ENCODE peak calls at places on chromosomes 16 and 17, in four cellular contexts. One of them, this sample, is unnamed.

GRCh38 chr16:87583453-87584131 is 18.7 kb upstream of the JPH3 start:
- DNase-seq in heart right ventricle: no peak
- DNase-seq in endodermal cell: no peak
- DNase-seq in stomach: no peak
- DNase-seq in this sample: no peak

GRCh38 chr16:23148513-23149266 is 562 bp downstream of the USP31 start:
- DNase-seq in stomach: peak; percentile 76
- DNase-seq in endodermal cell: peak; percentile 69
- DNase-seq in heart right ventricle: peak; percentile 85
- DNase-seq in this sample: no peak

GRCh38 chr16:14289692-14290340 is 218.7 kb downstream of the MRTFB start:
- DNase-seq in heart right ventricle: no peak
- DNase-seq in stomach: peak; percentile 21
- DNase-seq in endodermal cell: peak; percentile 82
- DNase-seq in this sample: no peak

GRCh38 chr16:65547799-65548446 is 426.1 kb upstream of the CDH11 start:
- DNase-seq in stomach: no peak
- DNase-seq in endodermal cell: peak; percentile 69
- DNase-seq in heart right ventricle: no peak
- DNase-seq in this sample: peak; percentile 80

GRCh38 chr17:12318614-12319266 is 298.1 kb downstream of the MAP2K4 start:
- DNase-seq in endodermal cell: no peak
- DNase-seq in stomach: no peak
- DNase-seq in heart right ventricle: no peak
- DNase-seq in this sample: no peak

GRCh38 chr16:12229759-12230594 is 253.4 kb downstream of the SNX29 start:
- DNase-seq in endodermal cell: no peak
- DNase-seq in stomach: no peak
- DNase-seq in heart right ventricle: no peak
- DNase-seq in this sample: peak; percentile 77

GRCh38 chr17:32529604-32530003 is 42.8 kb downstream of the CDK5R1 start:
- DNase-seq in endodermal cell: no peak
- DNase-seq in heart right ventricle: no peak
- DNase-seq in stomach: no peak
- DNase-seq in this sample: no peak

GRCh38 chr17:30380643-30381419 is 2.1 kb downstream of the CPD start:
- DNase-seq in stomach: no peak
- DNase-seq in endodermal cell: no peak
- DNase-seq in heart right ventricle: no peak
- DNase-seq in this sample: no peak

GRCh38 chr17:82973456-82974135 is 105.8 kb upstream of the METRNL start:
- DNase-seq in stomach: no peak
- DNase-seq in endodermal cell: peak; percentile 44
- DNase-seq in heart right ventricle: no peak
- DNase-seq in this sample: no peak

GRCh38 chr17:80163315-80163714 is 6.5 kb upstream of the CARD14 start:
- DNase-seq in stomach: no peak
- DNase-seq in endodermal cell: no peak
- DNase-seq in heart right ventricle: no peak
- DNase-seq in this sample: no peak

GRCh38 chr17:68052810-68053209 is 17.3 kb downstream of the KPNA2 start:
- DNase-seq in stomach: no peak
- DNase-seq in heart right ventricle: no peak
- DNase-seq in endodermal cell: no peak
- DNase-seq in this sample: no peak

GRCh38 chr17:73192219-73192893 is 499 bp upstream of the COG1 start:
- DNase-seq in stomach: peak; percentile 60
- DNase-seq in heart right ventricle: peak; percentile 73
- DNase-seq in endodermal cell: peak; percentile 93
- DNase-seq in this sample: no peak

GRCh38 chr17:45246861-45247428 is 14.9 kb downstream of the SPATA32 start:
- DNase-seq in heart right ventricle: no peak
- DNase-seq in stomach: no peak
- DNase-seq in endodermal cell: peak; percentile 94
- DNase-seq in this sample: no peak

GRCh38 chr17:50060951-50061712 is 5.2 kb downstream of the ITGA3 start:
- DNase-seq in endodermal cell: peak; percentile 47
- DNase-seq in heart right ventricle: peak; percentile 83
- DNase-seq in stomach: peak; percentile 76
- DNase-seq in this sample: no peak

GRCh38 chr17:76404976-76405563 is 20.7 kb downstream of the SPHK1 start:
- DNase-seq in endodermal cell: no peak
- DNase-seq in stomach: peak; percentile 32
- DNase-seq in heart right ventricle: peak; percentile 63
- DNase-seq in this sample: no peak

GRCh38 chr17:2943971-2944370 is 119.4 kb downstream of the OR1D5 start:
- DNase-seq in stomach: no peak
- DNase-seq in endodermal cell: peak; percentile 23
- DNase-seq in heart right ventricle: no peak
- DNase-seq in this sample: no peak

GRCh38 chr16:50351952-50352351 is 16.8 kb downstream of the BRD7 start:
- DNase-seq in endodermal cell: no peak
- DNase-seq in stomach: no peak
- DNase-seq in heart right ventricle: no peak
- DNase-seq in this sample: no peak

GRCh38 chr17:1026599-1026975 is 29.7 kb downstream of the TIMM22 start:
- DNase-seq in stomach: no peak
- DNase-seq in heart right ventricle: no peak
- DNase-seq in endodermal cell: no peak
- DNase-seq in this sample: no peak

GRCh38 chr17:10421946-10422542 is at the start of gene MYH8:
- DNase-seq in stomach: no peak
- DNase-seq in endodermal cell: no peak
- DNase-seq in heart right ventricle: no peak
- DNase-seq in this sample: no peak

GRCh38 chr17:75205793-75206163 is 299 bp downstream of the NUP85 start:
- DNase-seq in endodermal cell: no peak
- DNase-seq in heart right ventricle: no peak
- DNase-seq in stomach: no peak
- DNase-seq in this sample: no peak
- TF ChIP-seq CTCF in endodermal cell: peak; percentile 30
- TF ChIP-seq CTCF in heart right ventricle: no peak
- TF ChIP-seq CTCF in stomach: no peak
- TF ChIP-seq CTCF in this sample: peak; percentile 1

DNA sequence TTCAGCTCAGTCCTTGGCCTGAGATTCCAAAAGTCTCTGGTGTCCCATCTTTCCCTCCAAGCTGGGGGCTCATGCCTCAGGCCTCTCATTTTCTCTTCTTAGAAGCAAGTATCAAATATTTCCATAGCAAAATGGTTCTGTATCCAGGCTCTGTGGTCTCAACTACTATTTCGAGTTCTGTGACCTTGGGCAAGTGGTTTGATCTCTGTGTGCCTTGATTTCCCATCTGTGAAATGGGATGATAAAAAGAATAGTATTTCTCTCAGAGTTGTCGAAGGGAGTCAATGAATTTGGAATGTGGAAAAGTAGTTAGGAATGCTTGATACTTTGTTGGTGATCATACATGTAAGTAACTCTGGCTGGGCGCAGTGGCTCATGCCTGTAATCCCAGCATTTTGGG is 6.4 kb downstream of the SYT17 start:
- DNase-seq in endodermal cell: no peak
- DNase-seq in heart right ventricle: no peak
- DNase-seq in stomach: no peak
- DNase-seq in this sample: no peak
- H3K27me3 ChIP-seq in endodermal cell: peaks cover 6% of the 10 kb centered on the region
- H3K27me3 ChIP-seq in heart right ventricle: peaks cover 13% of the 10 kb centered on the region
- H3K27me3 ChIP-seq in stomach: no peaks in the 10 kb centered on the region
- H3K27me3 ChIP-seq in this sample: peaks cover 14% of the 10 kb centered on the region

DNA sequence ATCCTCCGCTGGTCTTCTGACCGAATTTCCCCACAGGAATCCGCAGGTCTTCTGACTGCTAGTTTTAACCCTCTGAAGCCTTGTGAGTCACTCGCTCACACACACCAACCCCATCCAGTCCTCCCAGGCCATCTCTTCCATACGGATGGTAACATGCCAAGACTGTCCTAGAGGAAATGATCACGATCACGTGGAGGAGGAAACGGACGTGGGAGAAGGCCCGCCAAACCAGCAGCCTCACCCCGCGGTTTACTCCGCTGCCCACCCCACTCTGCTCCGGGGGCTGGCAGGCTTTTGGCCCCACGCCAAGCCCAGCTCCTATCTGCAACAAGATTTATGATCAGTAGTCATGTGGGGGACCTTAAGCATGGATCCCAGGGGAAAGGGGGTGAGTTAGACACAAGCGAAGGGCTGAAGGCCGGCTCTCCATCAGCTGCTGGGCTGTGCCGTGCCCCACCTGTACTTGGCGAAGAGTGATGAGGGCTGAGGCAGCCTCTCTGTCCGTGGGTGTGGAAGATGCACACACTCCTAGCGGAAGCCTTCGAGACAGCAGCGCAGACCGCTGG is 1.5 kb upstream of the FAAP100 start:
- DNase-seq in heart right ventricle: no peak
- DNase-seq in endodermal cell: no peak
- DNase-seq in stomach: no peak
- DNase-seq in this sample: peak; percentile 76
- H3K4me3 ChIP-seq in heart right ventricle: peak overlapping the region; percentile 96
- H3K4me3 ChIP-seq in endodermal cell: peak overlapping the region; percentile 95
- H3K4me3 ChIP-seq in stomach: peak overlapping the region; percentile 97
- H3K4me3 ChIP-seq in this sample: peak overlapping the region; percentile 95

GRCh38 chr16:68664297-68664696 is 19.2 kb downstream of the CDH3 start:
- DNase-seq in stomach: no peak
- DNase-seq in endodermal cell: no peak
- DNase-seq in heart right ventricle: no peak
- DNase-seq in this sample: no peak

GRCh38 chr16:68668266-68668665 is 23.2 kb downstream of the CDH3 start:
- DNase-seq in stomach: no peak
- DNase-seq in endodermal cell: no peak
- DNase-seq in heart right ventricle: no peak
- DNase-seq in this sample: peak; percentile 59

GRCh38 chr16:68662035-68662434 is 16.9 kb downstream of the CDH3 start:
- DNase-seq in heart right ventricle: no peak
- DNase-seq in endodermal cell: no peak
- DNase-seq in stomach: no peak
- DNase-seq in this sample: no peak

DNA sequence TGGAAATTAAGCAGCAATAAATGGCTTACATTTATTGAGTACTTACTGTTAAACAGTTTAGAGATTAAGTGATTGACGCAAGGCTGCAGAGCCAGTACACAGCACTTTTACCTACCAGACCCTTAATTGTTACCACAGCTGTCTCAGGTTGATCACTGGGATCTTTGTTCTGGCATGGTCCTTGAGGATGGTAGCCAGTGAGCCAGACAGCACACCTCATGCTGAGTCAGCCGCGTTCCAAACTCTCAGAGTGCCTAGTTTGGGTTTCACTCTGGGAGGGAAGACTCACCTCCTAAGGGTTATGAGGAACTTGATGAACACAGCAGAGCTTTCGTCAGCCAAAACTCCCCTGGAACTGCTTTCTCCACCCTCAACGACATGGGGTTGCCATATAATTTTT is 20.4 kb downstream of the CDH3 start:
- DNase-seq in stomach: no peak
- DNase-seq in heart right ventricle: no peak
- DNase-seq in endodermal cell: no peak
- DNase-seq in this sample: no peak
- TF ChIP-seq CTCF in stomach: no peak
- TF ChIP-seq CTCF in heart right ventricle: no peak
- TF ChIP-seq CTCF in endodermal cell: no peak
- TF ChIP-seq CTCF in this sample: no peak

GRCh38 chr17:47852113-47852949 is 1.4 kb upstream of the SP6 start:
- DNase-seq in stomach: no peak
- DNase-seq in heart right ventricle: no peak
- DNase-seq in endodermal cell: no peak
- DNase-seq in this sample: no peak
- H3K27me3 ChIP-seq in stomach: peaks cover 33% of the 10 kb centered on the region
- H3K27me3 ChIP-seq in heart right ventricle: peaks cover 95% of the 10 kb centered on the region
- H3K27me3 ChIP-seq in endodermal cell: peaks cover 82% of the 10 kb centered on the region
- H3K27me3 ChIP-seq in this sample: peaks cover 38% of the 10 kb centered on the region

GRCh38 chr17:40342575-40343058 is 21.9 kb downstream of the GJD3 start:
- DNase-seq in stomach: no peak
- DNase-seq in endodermal cell: peak; percentile 78
- DNase-seq in heart right ventricle: no peak
- DNase-seq in this sample: no peak

GRCh38 chr17:40343126-40344119 is 21.1 kb downstream of the GJD3 start:
- DNase-seq in stomach: no peak
- DNase-seq in heart right ventricle: peak; percentile 64
- DNase-seq in endodermal cell: peak; percentile 71
- DNase-seq in this sample: no peak

GRCh38 chr17:40345161-40346034 is 19.1 kb downstream of the GJD3 start:
- DNase-seq in endodermal cell: peak; percentile 97
- DNase-seq in heart right ventricle: peak; percentile 83
- DNase-seq in stomach: peak; percentile 70
- DNase-seq in this sample: no peak

GRCh38 chr17:40346061-40346767 is 18.3 kb downstream of the GJD3 start:
- DNase-seq in heart right ventricle: no peak
- DNase-seq in stomach: no peak
- DNase-seq in endodermal cell: peak; percentile 72
- DNase-seq in this sample: no peak

DNA sequence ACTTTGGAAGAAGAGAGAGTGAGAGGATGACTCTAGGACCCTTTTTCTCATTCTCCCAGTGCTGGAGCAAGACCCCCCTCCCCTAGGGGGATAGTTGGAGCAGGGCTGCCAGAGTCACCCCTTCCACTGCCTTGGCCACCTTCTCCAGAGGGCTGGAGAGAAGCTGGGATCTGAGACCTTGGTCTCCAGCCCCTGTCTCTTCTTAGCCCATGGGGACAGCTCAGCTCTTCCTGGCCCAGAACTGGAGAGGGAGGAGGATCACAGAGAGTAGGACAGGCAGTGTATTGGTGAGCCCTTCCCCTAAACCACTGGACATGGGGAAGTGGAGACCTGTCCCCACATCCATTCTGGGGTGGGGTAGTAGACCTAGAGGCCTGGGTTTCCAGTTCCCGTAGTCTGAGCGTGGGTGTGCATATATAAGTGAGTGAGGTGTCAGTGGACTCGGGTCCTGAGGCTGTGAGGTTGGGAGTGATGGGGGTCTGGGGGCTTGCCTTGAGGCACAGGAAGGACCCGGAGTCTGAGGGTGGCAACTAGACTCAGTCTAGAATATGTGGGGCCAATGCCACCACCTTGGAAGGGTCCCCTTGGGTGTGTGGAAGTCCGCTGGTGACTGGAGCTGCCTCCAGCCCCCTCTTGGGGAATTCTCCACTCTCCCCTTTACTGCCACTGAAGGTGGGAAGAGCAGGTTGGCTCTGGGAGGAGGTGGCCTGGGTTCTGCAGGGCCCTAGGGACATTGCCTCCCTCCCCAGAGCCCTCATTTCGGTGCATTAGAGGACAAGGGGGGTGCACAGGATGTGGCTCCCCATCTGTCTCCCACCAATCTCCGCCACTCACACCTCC is 20.0 kb downstream of the GJD3 start:
- DNase-seq in stomach: no peak
- DNase-seq in heart right ventricle: no peak
- DNase-seq in endodermal cell: peak; percentile 70
- DNase-seq in this sample: no peak
- H3K4me3 ChIP-seq in stomach: peak overlapping the region; percentile 68
- H3K4me3 ChIP-seq in heart right ventricle: peak overlapping the region; percentile 93
- H3K4me3 ChIP-seq in endodermal cell: peak overlapping the region; percentile 85
- H3K4me3 ChIP-seq in this sample: peak overlapping the region; percentile 84

GRCh38 chr16:81405702-81406113 is 38.9 kb upstream of the CMIP start:
- DNase-seq in stomach: peak; percentile 44
- DNase-seq in heart right ventricle: no peak
- DNase-seq in endodermal cell: peak; percentile 83
- DNase-seq in this sample: peak; percentile 31
- TF ChIP-seq CTCF in stomach: no peak
- TF ChIP-seq CTCF in heart right ventricle: no peak
- TF ChIP-seq CTCF in endodermal cell: peak; percentile 58
- TF ChIP-seq CTCF in this sample: peak; percentile 29

GRCh38 chr17:37744633-37744927 is 279 bp downstream of the HNF1B start:
- DNase-seq in stomach: no peak
- DNase-seq in endodermal cell: no peak
- DNase-seq in heart right ventricle: no peak
- DNase-seq in this sample: no peak
- H3K27me3 ChIP-seq in stomach: peaks cover 13% of the 10 kb centered on the region
- H3K27me3 ChIP-seq in endodermal cell: peaks cover 47% of the 10 kb centered on the region
- H3K27me3 ChIP-seq in heart right ventricle: peaks cover 97% of the 10 kb centered on the region
- H3K27me3 ChIP-seq in this sample: peaks cover 54% of the 10 kb centered on the region

This sample was measured in BJ.